ENCODE peak calls at places on chromosomes 4 and X, in four cellular contexts. One of them, this sample, is unnamed.
A peak's percentile ranks its signal among the peaks of the same experiment; 100 is the strongest.

GRCh38 chr4:123600921-123601904 is 204.6 kb downstream of the SPRY1 start:
- DNase-seq in SK-N-MC: no peak
- DNase-seq in mammary epithelial cell: no peak
- DNase-seq in right cardiac atrium: no peak
- DNase-seq in this sample: no peak

GRCh38 chrX:71989768-71990167 is 79.1 kb downstream of the NHSL2 start:
- DNase-seq in right cardiac atrium: peak; percentile 39
- DNase-seq in mammary epithelial cell: peak; percentile 69
- DNase-seq in SK-N-MC: no peak
- DNase-seq in this sample: no peak

GRCh38 chrX:68146054-68146453 is 287.2 kb downstream of the OPHN1 start:
- DNase-seq in mammary epithelial cell: peak; percentile 34
- DNase-seq in right cardiac atrium: no peak
- DNase-seq in SK-N-MC: no peak
- DNase-seq in this sample: no peak

GRCh38 chrX:31705816-31706215 is 634.0 kb upstream of the FTHL17 start:
- DNase-seq in SK-N-MC: no peak
- DNase-seq in right cardiac atrium: no peak
- DNase-seq in mammary epithelial cell: no peak
- DNase-seq in this sample: no peak

GRCh38 chrX:150688911-150689451 is 4.2 kb upstream of the MTMR1 start:
- DNase-seq in SK-N-MC: no peak
- DNase-seq in right cardiac atrium: no peak
- DNase-seq in mammary epithelial cell: peak; percentile 90
- DNase-seq in this sample: no peak

GRCh38 chrX:9163153-9163790 is 129.3 kb upstream of the FAM9B start:
- DNase-seq in right cardiac atrium: no peak
- DNase-seq in mammary epithelial cell: no peak
- DNase-seq in SK-N-MC: peak; percentile 35
- DNase-seq in this sample: no peak

GRCh38 chrX:2383735-2384134 is 117.0 kb downstream of the DHRSX start:
- DNase-seq in mammary epithelial cell: peak; percentile 59
- DNase-seq in right cardiac atrium: no peak
- DNase-seq in SK-N-MC: no peak
- DNase-seq in this sample: no peak

GRCh38 chr4:8728536-8729407 is 136.2 kb downstream of the CPZ start:
- DNase-seq in right cardiac atrium: no peak
- DNase-seq in SK-N-MC: no peak
- DNase-seq in mammary epithelial cell: no peak
- DNase-seq in this sample: no peak

GRCh38 chr4:70976251-70976650 is 17.2 kb upstream of the DCK start:
- DNase-seq in right cardiac atrium: no peak
- DNase-seq in mammary epithelial cell: no peak
- DNase-seq in SK-N-MC: no peak
- DNase-seq in this sample: no peak

GRCh38 chr4:113540859-113541258 is 220.7 kb downstream of the CAMK2D start:
- DNase-seq in SK-N-MC: no peak
- DNase-seq in right cardiac atrium: no peak
- DNase-seq in mammary epithelial cell: peak; percentile 23
- DNase-seq in this sample: no peak

GRCh38 chr4:10061650-10062415 is 40.5 kb upstream of the SLC2A9 start:
- DNase-seq in mammary epithelial cell: peak; percentile 69
- DNase-seq in right cardiac atrium: no peak
- DNase-seq in SK-N-MC: no peak
- DNase-seq in this sample: no peak

GRCh38 chrX:38220024-38220935 is at the start of gene SRPX:
- DNase-seq in SK-N-MC: no peak
- DNase-seq in mammary epithelial cell: peak; percentile 54
- DNase-seq in right cardiac atrium: peak; percentile 63
- DNase-seq in this sample: no peak
- H3K4me3 ChIP-seq in SK-N-MC: peak within 1 kb of the TSS; percentile 74
- H3K4me3 ChIP-seq in mammary epithelial cell: peak within 1 kb of the TSS; percentile 71
- H3K4me3 ChIP-seq in right cardiac atrium: peak within 1 kb of the TSS; percentile 59
- H3K4me3 ChIP-seq in this sample: peak within 1 kb of the TSS; percentile 37

DNA sequence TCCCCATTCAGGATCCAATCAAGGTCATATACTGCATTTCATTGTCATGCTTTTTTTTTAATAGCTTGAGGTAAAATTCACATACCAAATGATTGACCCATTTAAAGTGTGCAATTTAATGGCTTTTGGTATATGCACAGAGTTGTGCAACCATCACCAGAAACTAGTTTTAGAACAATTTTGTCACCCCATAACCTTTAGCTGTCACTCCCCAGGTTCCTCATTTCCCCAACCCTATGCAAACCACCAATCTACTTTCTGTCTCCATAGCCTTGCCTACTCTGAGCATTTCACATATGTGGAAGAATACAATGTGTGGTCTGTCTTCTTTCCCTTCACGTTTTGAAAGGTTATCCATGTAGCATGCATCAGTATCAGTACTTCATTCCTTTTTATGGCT is 1.4 kb upstream of the SMAD1 start:
- DNase-seq in right cardiac atrium: no peak
- DNase-seq in SK-N-MC: no peak
- DNase-seq in mammary epithelial cell: peak; percentile 24
- DNase-seq in this sample: no peak
- H3K27ac ChIP-seq in right cardiac atrium: no peak overlapping the region
- H3K27ac ChIP-seq in SK-N-MC: no peak overlapping the region
- H3K27ac ChIP-seq in mammary epithelial cell: no peak overlapping the region
- H3K27ac ChIP-seq in this sample: no peak overlapping the region

DNA sequence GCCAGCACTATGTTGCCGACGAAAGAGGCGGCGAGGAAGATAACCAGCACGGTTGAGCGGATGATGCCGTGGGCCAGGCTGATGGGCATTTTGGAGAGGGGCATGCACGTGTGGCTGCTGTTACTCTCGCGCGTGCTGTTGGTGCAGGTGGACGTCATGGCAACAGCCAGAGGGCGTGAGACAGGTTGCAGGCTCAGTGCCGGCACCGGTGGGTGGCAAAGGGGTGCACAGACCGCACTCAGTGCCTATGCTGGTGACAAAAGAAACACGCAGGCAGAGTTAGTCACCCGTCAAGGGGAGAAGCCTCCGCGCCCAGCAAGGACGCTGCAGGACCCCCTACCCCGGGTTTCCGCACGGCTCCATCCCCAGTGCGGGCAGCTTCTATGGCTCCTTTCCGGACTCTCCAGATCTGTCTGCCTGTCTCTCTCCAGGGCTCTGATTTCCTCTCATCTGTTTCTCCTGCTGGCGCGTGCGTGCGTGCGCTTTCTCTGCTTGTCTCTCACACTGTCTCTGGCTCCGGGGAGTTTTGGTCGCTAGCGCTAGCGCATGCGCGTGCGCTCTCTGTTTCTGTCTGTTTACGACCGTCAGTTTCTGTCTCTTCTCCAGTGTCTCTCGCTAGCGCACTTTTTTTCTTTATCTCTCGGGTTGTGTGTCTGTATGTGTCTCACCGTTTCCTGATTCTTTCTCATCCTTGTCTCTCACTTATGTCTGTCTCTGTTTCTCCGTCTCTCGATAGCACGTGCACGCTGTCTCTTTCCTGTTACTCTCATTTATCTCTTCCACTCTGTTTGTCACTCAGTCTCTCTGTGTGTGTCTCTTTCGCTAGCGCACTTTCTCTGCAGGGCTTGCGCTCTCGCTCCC is 2.0 kb downstream of the GPR101 start:
- DNase-seq in right cardiac atrium: no peak
- DNase-seq in SK-N-MC: peak; percentile 16
- DNase-seq in mammary epithelial cell: peak; percentile 25
- DNase-seq in this sample: no peak
- H3K4me3 ChIP-seq in right cardiac atrium: peak overlapping the region; percentile 65
- H3K4me3 ChIP-seq in SK-N-MC: peak overlapping the region; percentile 77
- H3K4me3 ChIP-seq in mammary epithelial cell: no peak overlapping the region
- H3K4me3 ChIP-seq in this sample: no peak overlapping the region

DNA sequence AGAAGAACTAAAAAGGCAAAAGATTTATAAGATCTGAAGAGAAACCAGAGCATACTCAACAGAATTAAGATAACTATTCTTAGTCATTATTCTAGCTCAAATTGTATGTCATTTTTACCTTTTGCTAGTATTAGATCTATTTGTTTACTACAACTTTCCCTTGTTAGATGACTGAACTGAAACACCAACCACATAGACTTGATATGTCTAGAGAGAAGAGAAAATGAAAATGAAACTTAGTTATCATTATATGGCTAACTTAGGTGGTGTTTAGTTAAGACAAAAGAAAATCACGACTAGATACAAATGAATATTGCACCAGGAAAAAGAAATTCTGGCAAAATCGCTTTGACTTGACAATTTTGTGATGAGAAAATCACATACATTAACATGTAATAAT is 690.8 kb downstream of the PCDH18 start:
- DNase-seq in SK-N-MC: no peak
- DNase-seq in right cardiac atrium: no peak
- DNase-seq in mammary epithelial cell: no peak
- DNase-seq in this sample: no peak
- H3K27ac ChIP-seq in SK-N-MC: no peak overlapping the region
- H3K27ac ChIP-seq in right cardiac atrium: no peak overlapping the region
- H3K27ac ChIP-seq in mammary epithelial cell: no peak overlapping the region
- H3K27ac ChIP-seq in this sample: no peak overlapping the region

DNA sequence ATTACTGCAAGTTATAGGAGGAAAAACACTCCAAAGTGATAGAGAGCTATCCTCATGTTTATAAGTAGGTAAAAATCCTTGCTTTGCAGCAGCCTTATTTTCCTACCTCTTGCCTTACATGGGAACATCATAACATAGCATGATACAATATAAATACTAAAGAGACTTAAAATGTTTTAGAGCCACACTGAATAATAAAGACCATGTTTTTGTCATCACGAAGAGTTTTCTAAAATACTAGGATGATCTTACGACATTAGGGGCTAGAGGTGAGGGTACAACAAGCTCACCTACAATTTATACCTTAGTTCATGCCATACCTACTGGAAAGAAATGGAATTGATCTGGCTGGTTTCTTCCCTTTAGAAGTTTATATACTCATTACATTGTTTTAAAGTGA is 184.8 kb downstream of the FBXW7 start:
- DNase-seq in SK-N-MC: no peak
- DNase-seq in mammary epithelial cell: no peak
- DNase-seq in right cardiac atrium: no peak
- DNase-seq in this sample: no peak
- H3K4me3 ChIP-seq in SK-N-MC: no peak overlapping the region
- H3K4me3 ChIP-seq in mammary epithelial cell: peak overlapping the region; percentile 57
- H3K4me3 ChIP-seq in right cardiac atrium: peak overlapping the region; percentile 46
- H3K4me3 ChIP-seq in this sample: no peak overlapping the region

GRCh38 chr4:156255608-156256007 is 301.9 kb upstream of the CTSO start:
- DNase-seq in right cardiac atrium: no peak
- DNase-seq in mammary epithelial cell: no peak
- DNase-seq in SK-N-MC: no peak
- DNase-seq in this sample: no peak

DNA sequence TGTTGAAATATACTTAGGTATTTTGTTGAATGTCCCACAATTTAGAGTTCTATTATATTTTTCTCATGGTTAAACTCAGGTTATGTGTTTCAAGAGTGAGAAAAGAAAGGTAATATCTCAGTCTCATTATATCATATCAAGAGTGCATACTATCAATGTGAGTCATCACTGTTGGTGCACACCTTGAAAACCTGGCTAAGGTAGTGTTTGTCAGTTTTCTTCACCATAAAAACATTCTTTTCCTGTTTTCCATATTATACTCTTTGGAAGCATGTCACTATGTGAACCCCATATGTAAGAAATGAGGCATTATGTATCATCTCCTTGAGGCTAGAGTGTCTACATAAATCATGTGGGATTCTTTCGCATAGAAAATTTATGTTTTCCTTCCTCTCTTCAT is 307.6 kb upstream of the CTSO start:
- DNase-seq in SK-N-MC: no peak
- DNase-seq in right cardiac atrium: no peak
- DNase-seq in mammary epithelial cell: peak; percentile 57
- DNase-seq in this sample: no peak
- H3K27ac ChIP-seq in SK-N-MC: no peak overlapping the region
- H3K27ac ChIP-seq in right cardiac atrium: no peak overlapping the region
- H3K27ac ChIP-seq in mammary epithelial cell: no peak overlapping the region
- H3K27ac ChIP-seq in this sample: no peak overlapping the region

GRCh38 chr4:164381859-164382258 is 372.1 kb upstream of the SMIM31 start:
- DNase-seq in right cardiac atrium: no peak
- DNase-seq in mammary epithelial cell: no peak
- DNase-seq in SK-N-MC: no peak
- DNase-seq in this sample: no peak

GRCh38 chr4:164384416-164384815 is 369.5 kb upstream of the SMIM31 start:
- DNase-seq in SK-N-MC: no peak
- DNase-seq in right cardiac atrium: no peak
- DNase-seq in mammary epithelial cell: no peak
- DNase-seq in this sample: no peak

GRCh38 chr4:164379694-164380093 is 374.2 kb upstream of the SMIM31 start:
- DNase-seq in right cardiac atrium: no peak
- DNase-seq in SK-N-MC: no peak
- DNase-seq in mammary epithelial cell: no peak
- DNase-seq in this sample: no peak

GRCh38 chr4:164383187-164384181 is 370.4 kb upstream of the SMIM31 start:
- DNase-seq in right cardiac atrium: peak; percentile 12
- DNase-seq in SK-N-MC: no peak
- DNase-seq in mammary epithelial cell: peak; percentile 22
- DNase-seq in this sample: no peak
- H3K4me3 ChIP-seq in right cardiac atrium: no peak overlapping the region
- H3K4me3 ChIP-seq in SK-N-MC: peak overlapping the region; percentile 78
- H3K4me3 ChIP-seq in mammary epithelial cell: peak overlapping the region; percentile 49
- H3K4me3 ChIP-seq in this sample: no peak overlapping the region